ENCODE peak calls at places on chromosomes 4 and X, in ten cellular contexts. M, H, Q, B, X, P, J, I, C and Y are unnamed samples.

GRCh38 chr4:2806392-2807355 is 13.8 kb downstream of the SH3BP2 start:
- DNase-seq in M (peak; percentile 79), H (no peak), Q (peak; percentile 69), B (peak; percentile 84), X (no peak), P (peak; percentile 89), J (peak; percentile 83), I (peak; percentile 77), C (no peak), Y (peak; percentile 85)

GRCh38 chr4:140947507-140947906 is 185.8 kb downstream of the RNF150 start:
- DNase-seq in M (no peak), H (no peak), Q (no peak), B (peak; percentile 30), X (no peak), P (no peak), J (no peak), I (no peak), C (no peak), Y (no peak)

GRCh38 chr4:138861130-138861529 is 154.5 kb upstream of the NOCT start:
- DNase-seq in M (no peak), H (no peak), Q (no peak), B (peak; percentile 34), X (peak; percentile 29), P (no peak), J (no peak), I (no peak), C (peak; percentile 58), Y (no peak)

GRCh38 chrX:31272472-31272775 is 200.6 kb upstream of the FTHL17 start:
- DNase-seq in M (no peak), H (no peak), Q (no peak), B (no peak), X (no peak), P (no peak), J (no peak), I (no peak), C (no peak), Y (no peak)

GRCh38 chr4:6720202-6720699 is 4.3 kb downstream of the BLOC1S4 start:
- DNase-seq in M (peak; percentile 91), H (peak; percentile 90), Q (peak; percentile 91), B (peak; percentile 93), X (peak; percentile 50), P (peak; percentile 91), J (peak; percentile 90), I (peak; percentile 89), C (peak; percentile 77), Y (peak; percentile 85)

GRCh38 chr4:153792007-153792892 is 3.4 kb upstream of the SFRP2 start:
- DNase-seq in M (peak; percentile 72), H (peak; percentile 30), Q (peak; percentile 74), B (peak; percentile 47), X (no peak), P (peak; percentile 44), J (peak; percentile 66), I (peak; percentile 26), C (peak; percentile 82), Y (peak; percentile 64)

GRCh38 chr4:53633608-53634007 is 42.3 kb upstream of the LNX1 start:
- DNase-seq in M (no peak), H (no peak), Q (no peak), B (peak; percentile 65), X (no peak), P (no peak), J (peak; percentile 51), I (no peak), C (peak; percentile 77), Y (no peak)

GRCh38 chr4:151792995-151793394 is 32.2 kb upstream of the GATB start:
- DNase-seq in M (no peak), H (no peak), Q (no peak), B (no peak), X (no peak), P (no peak), J (no peak), I (no peak), C (no peak), Y (no peak)

GRCh38 chr4:174136013-174136412 is 147.5 kb downstream of the FBXO8 start:
- DNase-seq in M (no peak), H (no peak), Q (no peak), B (peak; percentile 68), X (no peak), P (no peak), J (no peak), I (no peak), C (peak; percentile 59), Y (no peak)

GRCh38 chr4:62913065-62913464 is 1496.2 kb downstream of the TECRL start:
- DNase-seq in M (no peak), H (no peak), Q (no peak), B (no peak), X (no peak), P (no peak), J (no peak), I (no peak), C (no peak), Y (no peak)

DNA sequence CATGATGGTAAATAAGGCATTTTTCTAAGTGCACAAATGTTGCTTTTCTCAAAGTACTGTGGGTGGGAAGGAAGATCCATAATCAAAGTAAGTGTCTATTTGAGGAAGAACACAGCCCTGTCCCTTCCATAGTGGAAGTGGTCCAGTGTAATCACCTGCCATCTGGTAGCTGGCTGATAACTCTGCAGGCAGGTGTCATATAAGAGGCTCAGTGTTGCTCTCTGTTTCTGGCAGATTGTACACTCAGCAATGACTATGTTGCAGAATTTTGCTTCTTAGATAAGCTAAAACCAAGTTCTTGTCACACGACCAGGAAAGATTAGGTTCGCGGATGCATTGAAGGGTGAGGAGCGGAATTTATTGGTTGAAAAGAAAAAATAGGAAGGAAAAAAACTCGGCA is 20.9 kb downstream of the SAGE1 start:
- DNase-seq in M (no peak), H (peak; percentile 50), Q (no peak), B (no peak), X (no peak), P (no peak), J (no peak), I (no peak), C (no peak), Y (no peak)
- H3K27me3 ChIP-seq in M (no peaks in the 10 kb centered on the region), H (no peaks in the 10 kb centered on the region), Q (no peaks in the 10 kb centered on the region), B (peaks cover 50% of the 10 kb centered on the region), X (no peaks in the 10 kb centered on the region), P (no peaks in the 10 kb centered on the region), J (no peaks in the 10 kb centered on the region), I (no peaks in the 10 kb centered on the region), C (no peaks in the 10 kb centered on the region), Y (no peaks in the 10 kb centered on the region)

GRCh38 chr4:475962-476361 is 23.0 kb downstream of the ZNF721 start:
- DNase-seq in M (no peak), H (no peak), Q (no peak), B (no peak), X (no peak), P (no peak), J (no peak), I (no peak), C (no peak), Y (no peak)

GRCh38 chr4:476501-476900 is 22.5 kb downstream of the ZNF721 start:
- DNase-seq in M (no peak), H (no peak), Q (no peak), B (peak; percentile 19), X (no peak), P (no peak), J (no peak), I (no peak), C (no peak), Y (no peak)

GRCh38 chr4:478373-478772 is 20.6 kb downstream of the ZNF721 start:
- DNase-seq in M (no peak), H (no peak), Q (no peak), B (peak; percentile 1), X (no peak), P (no peak), J (no peak), I (no peak), C (peak; percentile 6), Y (no peak)

GRCh38 chr4:473575-474457 is 25.1 kb downstream of the ZNF721 start:
- DNase-seq in M (peak; percentile 97), H (peak; percentile 99), Q (peak; percentile 97), B (peak; percentile 99), X (peak; percentile 83), P (peak; percentile 96), J (peak; percentile 98), I (peak; percentile 98), C (peak; percentile 99), Y (peak; percentile 95)

GRCh38 chr4:477686-478085 is 21.3 kb downstream of the ZNF721 start:
- DNase-seq in M (no peak), H (no peak), Q (no peak), B (no peak), X (no peak), P (no peak), J (no peak), I (no peak), C (no peak), Y (no peak)
- H3K9me3 ChIP-seq in M (no peaks in the 10 kb centered on the region), H (peaks cover under 1% of the 10 kb centered on the region), Q (no peaks in the 10 kb centered on the region), B (no peaks in the 10 kb centered on the region), X (no peaks in the 10 kb centered on the region), P (no peaks in the 10 kb centered on the region), J (peaks cover 14% of the 10 kb centered on the region), I (peaks cover 3% of the 10 kb centered on the region), C (peaks cover 37% of the 10 kb centered on the region), Y (peaks cover 15% of the 10 kb centered on the region)

GRCh38 chr4:121457278-121457875 is 76.6 kb upstream of the QRFPR start:
- DNase-seq in M (no peak), H (no peak), Q (no peak), B (no peak), X (no peak), P (no peak), J (no peak), I (no peak), C (no peak), Y (no peak)

GRCh38 chr4:121451310-121451709 is 70.5 kb upstream of the QRFPR start:
- DNase-seq in M (no peak), H (no peak), Q (no peak), B (no peak), X (no peak), P (no peak), J (no peak), I (no peak), C (no peak), Y (no peak)

GRCh38 chr4:121454251-121454979 is 73.6 kb upstream of the QRFPR start:
- DNase-seq in M (no peak), H (no peak), Q (no peak), B (no peak), X (no peak), P (no peak), J (no peak), I (no peak), C (no peak), Y (no peak)

GRCh38 chr4:121459056-121459455 is 78.2 kb upstream of the QRFPR start:
- DNase-seq in M (no peak), H (no peak), Q (no peak), B (no peak), X (no peak), P (no peak), J (no peak), I (no peak), C (no peak), Y (no peak)

DNA sequence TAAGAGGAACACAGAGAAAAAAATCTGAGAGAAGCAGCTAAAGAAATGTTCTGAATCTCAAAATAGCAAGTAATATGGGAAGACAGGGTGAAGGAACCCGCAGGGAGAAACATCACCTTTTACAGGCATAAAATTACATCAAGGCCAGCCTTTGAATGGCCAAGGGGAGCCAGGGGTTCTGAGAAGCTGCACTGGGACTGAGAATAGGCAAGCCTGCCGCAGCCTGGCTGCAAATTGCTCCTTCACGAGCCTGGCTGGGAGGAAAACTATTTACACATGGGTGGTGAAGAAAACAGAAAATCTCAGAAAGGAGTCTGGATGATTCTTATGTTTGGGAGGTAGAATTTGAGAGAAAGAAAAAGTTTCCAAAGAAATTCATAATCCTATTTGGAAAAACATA is 74.5 kb upstream of the QRFPR start:
- DNase-seq in M (no peak), H (no peak), Q (no peak), B (no peak), X (no peak), P (no peak), J (no peak), I (no peak), C (no peak), Y (no peak)
- H3K27me3 ChIP-seq in M (no peaks in the 10 kb centered on the region), H (no peaks in the 10 kb centered on the region), Q (no peaks in the 10 kb centered on the region), B (peaks cover 31% of the 10 kb centered on the region), X (peaks cover 11% of the 10 kb centered on the region), P (no peaks in the 10 kb centered on the region), J (no peaks in the 10 kb centered on the region), I (no peaks in the 10 kb centered on the region), C (no peaks in the 10 kb centered on the region), Y (no peaks in the 10 kb centered on the region)

GRCh38 chr4:165248102-165248501 is 40.7 kb downstream of the KLHL2 start:
- DNase-seq in M (no peak), H (no peak), Q (no peak), B (no peak), X (no peak), P (no peak), J (no peak), I (no peak), C (no peak), Y (no peak)
- H3K9me3 ChIP-seq in M (no peaks in the 10 kb centered on the region), H (no peaks in the 10 kb centered on the region), Q (no peaks in the 10 kb centered on the region), B (no peaks in the 10 kb centered on the region), X (no peaks in the 10 kb centered on the region), P (no peaks in the 10 kb centered on the region), J (no peaks in the 10 kb centered on the region), I (no peaks in the 10 kb centered on the region), C (no peaks in the 10 kb centered on the region), Y (no peaks in the 10 kb centered on the region)